ENCODE peak calls at places on chromosome 12, in seven cellular contexts. T is substantia nigra, V is kidney glomerular epithelial cell, S is NCI-H1105, R is heart right ventricle, L is suprapubic skin, B is putamen. X is an unnamed sample.

GRCh38 chr12:130872179-130873096 is 572 bp downstream of the RAN start:
- DNase-seq in T (peak; percentile 49), R (no peak), V (no peak), B (peak; percentile 43), L (no peak), S (peak; percentile 17), X (peak; percentile 26)

GRCh38 chr12:6280053-6280469 is 30.4 kb upstream of the PLEKHG6 start:
- DNase-seq in S (no peak), R (peak; percentile 59), L (peak; percentile 71), T (no peak), B (no peak), V (peak; percentile 89), X (no peak)

GRCh38 chr12:22543246-22544037 is 900 bp downstream of the C2CD5 start:
- DNase-seq in T (peak; percentile 54), B (no peak), V (peak; percentile 36), L (peak; percentile 83), R (peak; percentile 36), S (peak; percentile 59), X (peak; percentile 51)

GRCh38 chr12:118447181-118447580 is 70.8 kb downstream of the SUDS3 start:
- DNase-seq in L (no peak), B (no peak), R (no peak), S (no peak), V (no peak), T (no peak), X (no peak)

GRCh38 chr12:125228519-125229260 is 163.5 kb downstream of the AACS start:
- DNase-seq in V (no peak), T (no peak), L (no peak), S (peak; percentile 3), B (peak; percentile 23), R (no peak), X (no peak)

GRCh38 chr12:52006726-52007157 is at the start of gene TAMALIN:
- DNase-seq in S (peak; percentile 42), T (peak; percentile 26), L (no peak), B (no peak), V (no peak), R (peak; percentile 78), X (no peak)

GRCh38 chr12:93793983-93794382 is 116.8 kb downstream of the CRADD start:
- DNase-seq in L (no peak), R (no peak), V (no peak), B (no peak), S (no peak), T (no peak), X (no peak)

GRCh38 chr12:119412811-119413794 is 78.6 kb downstream of the CCDC60 start:
- DNase-seq in T (peak; percentile 35), V (peak; percentile 46), S (peak; percentile 48), R (peak; percentile 72), B (peak; percentile 53), L (no peak), X (peak; percentile 71)

GRCh38 chr12:115023279-115023678 is 339.3 kb upstream of the TBX3 start:
- DNase-seq in L (no peak), R (no peak), T (no peak), B (peak; percentile 1), V (no peak), S (no peak), X (no peak)

GRCh38 chr12:51814311-51815088 is 34.0 kb downstream of the FIGNL2 start:
- DNase-seq in B (peak; percentile 67), V (peak; percentile 32), S (peak; percentile 10), R (peak; percentile 73), L (no peak), T (peak; percentile 49), X (peak; percentile 62)

X was measured in midbrain.